ENCODE peak calls at places on chromosomes 11 and 22, in seven cellular contexts. O is thyroid gland, A is ACHN, F is cardiac fibroblast, Y is chondrocyte, I is NCI-H82, B is AG08395. T is an unnamed sample.

GRCh38 chr11:27390318-27390958 is 27.4 kb upstream of the CCDC34 start:
- DNase-seq in O (no peak), A (no peak), F (no peak), Y (no peak), I (no peak), B (no peak), T (no peak)

GRCh38 chr11:10943968-10944367 is 86.1 kb upstream of the ZBED5 start:
- DNase-seq in O (peak), A (no peak), F (peak), Y (no peak), I (no peak), B (peak), T (no peak)

GRCh38 chr11:68312117-68312779 is at the start of gene LRP5:
- DNase-seq in O (peak), A (peak), F (peak), Y (no peak), I (peak), B (peak), T (no peak)

GRCh38 chr22:46416537-46417267 is 81.2 kb downstream of the TRMU start:
- DNase-seq in O (peak), A (peak), F (peak), Y (no peak), I (no peak), B (peak), T (no peak)

GRCh38 chr11:11069741-11070550 is 212.1 kb upstream of the ZBED5 start:
- DNase-seq in O (no peak), A (no peak), F (no peak), Y (no peak), I (peak), B (no peak), T (no peak)

GRCh38 chr11:3021125-3021524 is 29.0 kb upstream of the NAP1L4 start:
- DNase-seq in O (peak), A (peak), F (peak), Y (no peak), I (peak), B (no peak), T (no peak)

GRCh38 chr11:27934830-27935145 is 173.2 kb downstream of the KIF18A start:
- DNase-seq in O (no peak), A (peak), F (peak), Y (no peak), I (no peak), B (peak), T (no peak)

GRCh38 chr22:24146791-24147353 is 34.4 kb upstream of the SUSD2 start:
- DNase-seq in O (peak), A (peak), F (peak), Y (no peak), I (peak), B (peak), T (no peak)

GRCh38 chr11:63845911-63846310 is 7.0 kb downstream of the MARK2 start:
- DNase-seq in O (no peak), A (no peak), F (no peak), Y (peak), I (no peak), B (no peak), T (no peak)

GRCh38 chr11:12531681-12532080 is 142.5 kb upstream of the TEAD1 start:
- DNase-seq in O (no peak), A (no peak), F (no peak), Y (no peak), I (no peak), B (no peak), T (no peak)

GRCh38 chr22:36239150-36239400 is 252 bp downstream of the APOL2 start:
- DNase-seq in O (no peak), A (peak), F (no peak), Y (no peak), I (no peak), B (no peak), T (no peak)

GRCh38 chr11:120229451-120230424 is 10.2 kb upstream of the POU2F3 start:
- DNase-seq in O (no peak), A (peak), F (no peak), Y (no peak), I (peak), B (peak), T (no peak)

GRCh38 chr22:22599248-22599647 is 40.2 kb upstream of the PRAME start:
- DNase-seq in O (no peak), A (no peak), F (no peak), Y (no peak), I (no peak), B (no peak), T (no peak)

GRCh38 chr11:61032824-61033223 is 61.3 kb downstream of the CD6 start:
- DNase-seq in O (no peak), A (no peak), F (no peak), Y (no peak), I (no peak), B (no peak), T (no peak)

T was measured in omental fat pad.